ENCODE peak calls at places on chromosomes 1 and 21, in eight cellular contexts. T, I, X, U, P, G, O and Z are unnamed samples.

GRCh38 chr1:179251675-179252074 is 22.2 kb upstream of the ABL2 start:
- DNase-seq in I (peak), P (no peak), O (no peak), G (no peak), T (no peak), U (no peak), X (no peak), Z (no peak)

GRCh38 chr1:209742409-209743144 is 13.3 kb upstream of the TRAF3IP3 start:
- DNase-seq in T (no peak), P (no peak), U (no peak), I (peak), G (no peak), X (no peak), O (no peak), Z (no peak)

GRCh38 chr1:112636597-112637256 is 17.1 kb downstream of the CAPZA1 start:
- DNase-seq in O (no peak), U (no peak), G (no peak), T (no peak), P (no peak), I (no peak), X (no peak), Z (no peak)

GRCh38 chr1:234589854-234590620 is 19.9 kb downstream of the IRF2BP2 start:
- DNase-seq in P (no peak), G (no peak), T (no peak), O (peak), I (peak), U (no peak), X (no peak), Z (no peak)

GRCh38 chr21:46153259-46154154 is 1.9 kb downstream of the FTCD start:
- DNase-seq in G (no peak), X (peak), O (peak), P (peak), T (peak), I (peak), U (peak), Z (no peak)

GRCh38 chr1:56788588-56788987 is 30.6 kb downstream of the FYB2 start:
- DNase-seq in G (no peak), I (no peak), T (no peak), P (no peak), O (peak), X (no peak), U (no peak), Z (no peak)

GRCh38 chr1:112701227-112702066 is 5.5 kb downstream of the RHOC start:
- DNase-seq in I (no peak), T (no peak), G (no peak), O (no peak), U (peak), X (no peak), P (no peak), Z (no peak)

GRCh38 chr1:239293350-239294111 is 92.8 kb upstream of the CHRM3 start:
- DNase-seq in O (no peak), P (no peak), X (no peak), T (no peak), I (no peak), U (no peak), G (no peak), Z (no peak)

GRCh38 chr21:32257952-32258785 is 20.7 kb downstream of the MIS18A start:
- DNase-seq in X (peak), O (peak), P (peak), T (no peak), U (no peak), I (peak), G (no peak), Z (peak)

GRCh38 chr1:47865881-47866535 is 131.2 kb downstream of the TRABD2B start:
- DNase-seq in G (no peak), X (no peak), U (no peak), I (no peak), T (no peak), P (no peak), O (no peak), Z (no peak)

GRCh38 chr1:181783208-181783607 is 278.3 kb downstream of the ZNF648 start:
- DNase-seq in P (no peak), U (no peak), O (no peak), X (no peak), G (no peak), I (no peak), T (no peak), Z (no peak)

GRCh38 chr1:63774617-63775417 is 1.0 kb downstream of the ROR1 start:
- DNase-seq in G (no peak), P (peak), U (peak), X (no peak), I (peak), O (no peak), T (no peak), Z (peak)

GRCh38 chr1:44500181-44501021 is 95.3 kb downstream of the RNF220 start:
- DNase-seq in P (no peak), X (no peak), I (peak), G (no peak), U (no peak), O (no peak), T (no peak), Z (no peak)

GRCh38 chr1:205161071-205161470 is 39.3 kb upstream of the RBBP5 start:
- DNase-seq in I (no peak), O (no peak), X (no peak), P (no peak), U (no peak), T (no peak), G (no peak), Z (no peak)

GRCh38 chr1:167455786-167456446 is 62.4 kb downstream of the CD247 start:
- DNase-seq in G (no peak), I (peak), O (no peak), U (no peak), T (no peak), X (peak), P (peak), Z (peak)

GRCh38 chr1:150017206-150017750 is 6.8 kb upstream of the OTUD7B start:
- DNase-seq in U (no peak), I (no peak), G (no peak), X (no peak), T (no peak), P (no peak), O (no peak), Z (no peak)

GRCh38 chr1:2632561-2633361 is at the start of gene MMEL1:
- DNase-seq in X (no peak), G (no peak), I (peak), U (peak), T (no peak), P (no peak), O (no peak), Z (no peak)

GRCh38 chr1:24696033-24696755 is 49.1 kb upstream of the CLIC4 start:
- DNase-seq in G (no peak), P (no peak), X (no peak), U (no peak), O (no peak), T (no peak), I (no peak), Z (no peak)

GRCh38 chr1:56671085-56671484 is 26.0 kb downstream of the PRKAA2 start:
- DNase-seq in I (no peak), U (no peak), P (no peak), X (no peak), O (no peak), T (no peak), G (no peak), Z (no peak)

GRCh38 chr1:203860396-203860951 is 925 bp upstream of the SNRPE start:
- DNase-seq in G (no peak), X (no peak), O (no peak), I (peak), P (no peak), U (no peak), T (no peak), Z (no peak)

GRCh38 chr1:149848811-149849210 is 50.6 kb upstream of the BOLA1 start:
- DNase-seq in X (no peak), I (no peak), T (no peak), O (no peak), G (no peak), P (no peak), U (no peak), Z (peak)

GRCh38 chr1:36411674-36412648 is 14.3 kb upstream of the LSM10 start:
- DNase-seq in O (no peak), I (no peak), P (no peak), T (no peak), G (no peak), U (no peak), X (peak), Z (no peak)

GRCh38 chr1:110150330-110151174 is at the start of gene SLC6A17:
- DNase-seq in I (peak), T (peak), P (peak), X (no peak), G (no peak), O (no peak), U (peak), Z (no peak)